ENCODE peak calls at places on chromosome 6, in seven cellular contexts. H, F, M, C, P, S and V are unnamed samples.

GRCh38 chr6:25122001-25122400 is 157.2 kb upstream of the CARMIL1 start:
- ATAC-seq in S (no peak), C (no peak), P (no peak), H (no peak), M (no peak), F (no peak), V (no peak)

GRCh38 chr6:161033667-161034066 is 42.1 kb downstream of the MAP3K4 start:
- ATAC-seq in P (no peak), F (no peak), H (no peak), M (no peak), C (no peak), S (no peak), V (no peak)

GRCh38 chr6:74066168-74066871 is 370.3 kb downstream of the CD109 start:
- ATAC-seq in C (no peak), H (no peak), P (no peak), M (no peak), F (no peak), S (no peak), V (no peak)

GRCh38 chr6:105272783-105273182 is 93.0 kb upstream of the POPDC3 start:
- ATAC-seq in S (peak; percentile 87), P (no peak), C (no peak), M (no peak), H (peak; percentile 11), F (no peak), V (peak; percentile 46)

GRCh38 chr6:128763599-128764300 is 119.2 kb upstream of the LAMA2 start:
- ATAC-seq in F (no peak), C (no peak), S (no peak), H (no peak), M (no peak), P (no peak), V (no peak)

GRCh38 chr6:41935685-41936072 is 5.9 kb downstream of the CCND3 start:
- ATAC-seq in P (no peak), C (no peak), M (no peak), H (no peak), F (peak; percentile 3), S (no peak), V (no peak)

GRCh38 chr6:146856296-146856695 is 257.5 kb downstream of the ADGB start:
- ATAC-seq in F (no peak), C (no peak), M (no peak), H (no peak), P (no peak), S (no peak), V (peak; percentile 58)

GRCh38 chr6:162153120-162153519 is 574.4 kb downstream of the PRKN start:
- ATAC-seq in H (no peak), M (no peak), S (peak; percentile 58), P (no peak), F (no peak), C (no peak), V (no peak)

GRCh38 chr6:11128608-11129007 is 17.1 kb upstream of the ERVFRD-1 start:
- ATAC-seq in H (no peak), S (no peak), C (no peak), P (no peak), M (no peak), F (no peak), V (no peak)